ENCODE peak calls at places on chromosomes 7 and 10, in six cellular contexts. A is CD8-positive, alpha-beta T cell; U is stomach; N is pancreas; T is lower lobe of right lung; D is ovary. K is an unnamed sample.

GRCh38 chr10:118033905-118034304 is 12.8 kb downstream of the RAB11FIP2 start:
- DNase-seq in A (no peak), U (no peak), N (no peak), T (no peak), D (no peak), K (no peak)

GRCh38 chr10:127889605-127890195 is 3.0 kb downstream of the CLRN3 start:
- DNase-seq in A (no peak), U (no peak), N (no peak), T (no peak), D (no peak), K (no peak)

GRCh38 chr10:63409465-63410027 is 56.2 kb downstream of the JMJD1C start:
- DNase-seq in A (no peak), U (no peak), N (no peak), T (no peak), D (no peak), K (no peak)

GRCh38 chr7:114341648-114342047 is 73.0 kb upstream of the FOXP2 start:
- DNase-seq in A (no peak), U (no peak), N (no peak), T (no peak), D (no peak), K (no peak)

GRCh38 chr10:104127411-104127810 is 5.4 kb downstream of the SFR1 start:
- DNase-seq in A (no peak), U (no peak), N (no peak), T (no peak), D (no peak), K (no peak)

GRCh38 chr10:131885391-131886165 is 15.2 kb upstream of the PPP2R2D start:
- DNase-seq in A (peak; percentile 77), U (peak; percentile 84), N (peak; percentile 98), T (peak; percentile 82), D (peak; percentile 87), K (peak; percentile 63)

GRCh38 chr7:146713907-146714306 is 597.3 kb downstream of the CNTNAP2 start:
- DNase-seq in A (no peak), U (no peak), N (no peak), T (no peak), D (no peak), K (no peak)

GRCh38 chr10:3100856-3101640 is 33.7 kb downstream of the PFKP start:
- DNase-seq in A (no peak), U (no peak), N (no peak), T (no peak), D (no peak), K (no peak)

GRCh38 chr10:30817541-30817940 is 188.0 kb upstream of the LYZL2 start:
- DNase-seq in A (no peak), U (no peak), N (no peak), T (no peak), D (no peak), K (no peak)

GRCh38 chr10:29841724-29842649 is 207.2 kb upstream of the SVIL start:
- DNase-seq in A (no peak), U (peak; percentile 54), N (no peak), T (peak; percentile 75), D (no peak), K (peak; percentile 67)

GRCh38 chr7:158442260-158442659 is 145.4 kb downstream of the PTPRN2 start:
- DNase-seq in A (no peak), U (no peak), N (no peak), T (no peak), D (no peak), K (no peak)

GRCh38 chr7:134932707-134933370 is 53.5 kb upstream of the AGBL3 start:
- DNase-seq in A (no peak), U (no peak), N (no peak), T (no peak), D (no peak), K (peak; percentile 77)

GRCh38 chr10:26488344-26488743 is 50.2 kb downstream of the APBB1IP start:
- DNase-seq in A (no peak), U (no peak), N (no peak), T (no peak), D (no peak), K (no peak)

GRCh38 chr10:2949948-2950354 is 117.4 kb upstream of the PFKP start:
- DNase-seq in A (no peak), U (no peak), N (no peak), T (no peak), D (no peak), K (no peak)

GRCh38 chr7:55021951-55022617 is 3.3 kb downstream of the EGFR start:
- DNase-seq in A (no peak), U (no peak), N (no peak), T (no peak), D (no peak), K (no peak)

GRCh38 chr10:78292987-78293865 is 259.6 kb downstream of the RPS24 start:
- DNase-seq in A (no peak), U (no peak), N (no peak), T (no peak), D (no peak), K (no peak)

GRCh38 chr10:111037868-111038267 is 39.0 kb upstream of the ADRA2A start:
- DNase-seq in A (no peak), U (no peak), N (no peak), T (no peak), D (no peak), K (no peak)

GRCh38 chr7:134355004-134355525 is 38.3 kb upstream of the SLC35B4 start:
- DNase-seq in A (no peak), U (no peak), N (no peak), T (no peak), D (no peak), K (no peak)

GRCh38 chr10:124298891-124299290 is 119.8 kb downstream of the OAT start:
- DNase-seq in A (no peak), U (no peak), N (no peak), T (no peak), D (no peak), K (no peak)

GRCh38 chr10:123582084-123582989 is 83.8 kb upstream of the GPR26 start:
- DNase-seq in A (peak; percentile 42), U (peak; percentile 75), N (peak; percentile 88), T (peak; percentile 74), D (peak; percentile 69), K (peak; percentile 83)

GRCh38 chr10:118301211-118301610 is 40.9 kb downstream of the FAM204A start:
- DNase-seq in A (no peak), U (no peak), N (no peak), T (no peak), D (no peak), K (no peak)

GRCh38 chr7:74164985-74165456 is 9.1 kb upstream of the EIF4H start:
- DNase-seq in A (no peak), U (no peak), N (no peak), T (no peak), D (peak; percentile 80), K (no peak)

GRCh38 chr7:36287371-36288241 is 102.1 kb upstream of the ANLN start:
- DNase-seq in A (no peak), U (no peak), N (peak; percentile 52), T (no peak), D (no peak), K (no peak)

GRCh38 chr10:25865267-25865666 is 68.8 kb upstream of the MYO3A start:
- DNase-seq in A (no peak), U (no peak), N (no peak), T (no peak), D (no peak), K (no peak)

GRCh38 chr7:20351901-20352300 is 21.2 kb downstream of the ITGB8 start:
- DNase-seq in A (no peak), U (no peak), N (no peak), T (no peak), D (no peak), K (no peak)

GRCh38 chr10:92574545-92575377 is 868 bp upstream of the IDE start:
- DNase-seq in A (no peak), U (no peak), N (no peak), T (no peak), D (no peak), K (no peak)

DNA sequence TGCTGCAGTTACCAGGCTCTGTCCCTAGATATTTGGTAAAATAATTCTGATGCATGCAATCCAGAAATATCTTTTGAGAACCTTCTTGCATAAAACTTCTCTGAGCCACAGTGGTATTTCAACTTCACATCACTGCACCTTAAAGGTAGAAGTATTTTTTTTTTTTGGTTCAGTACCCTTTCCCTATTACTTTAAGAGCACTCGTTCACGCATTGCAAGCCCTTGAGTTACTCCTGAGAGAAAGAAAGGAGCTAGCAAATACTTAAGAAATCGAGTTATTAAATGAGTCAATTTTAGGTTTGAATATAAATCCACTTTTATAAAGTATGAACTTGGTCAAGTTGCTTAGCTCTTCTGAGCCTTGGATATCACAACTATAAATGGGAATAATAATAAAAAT is 607.1 kb upstream of the LRRTM3 start:
- DNase-seq in A (no peak), U (no peak), N (no peak), T (no peak), D (no peak), K (no peak)
- H3K4me3 ChIP-seq in A (no peak overlapping the region), U (no peak overlapping the region), N (no peak overlapping the region), T (no peak overlapping the region), D (no peak overlapping the region), K (no peak overlapping the region)

GRCh38 chr10:106355450-106355849 is 809.1 kb downstream of the SORCS1 start:
- DNase-seq in A (no peak), U (no peak), N (no peak), T (no peak), D (no peak), K (no peak)
- TF ChIP-seq CTCF in A (no peak), U (no peak), N (no peak), T (no peak), D (no peak), K (no peak)

DNA sequence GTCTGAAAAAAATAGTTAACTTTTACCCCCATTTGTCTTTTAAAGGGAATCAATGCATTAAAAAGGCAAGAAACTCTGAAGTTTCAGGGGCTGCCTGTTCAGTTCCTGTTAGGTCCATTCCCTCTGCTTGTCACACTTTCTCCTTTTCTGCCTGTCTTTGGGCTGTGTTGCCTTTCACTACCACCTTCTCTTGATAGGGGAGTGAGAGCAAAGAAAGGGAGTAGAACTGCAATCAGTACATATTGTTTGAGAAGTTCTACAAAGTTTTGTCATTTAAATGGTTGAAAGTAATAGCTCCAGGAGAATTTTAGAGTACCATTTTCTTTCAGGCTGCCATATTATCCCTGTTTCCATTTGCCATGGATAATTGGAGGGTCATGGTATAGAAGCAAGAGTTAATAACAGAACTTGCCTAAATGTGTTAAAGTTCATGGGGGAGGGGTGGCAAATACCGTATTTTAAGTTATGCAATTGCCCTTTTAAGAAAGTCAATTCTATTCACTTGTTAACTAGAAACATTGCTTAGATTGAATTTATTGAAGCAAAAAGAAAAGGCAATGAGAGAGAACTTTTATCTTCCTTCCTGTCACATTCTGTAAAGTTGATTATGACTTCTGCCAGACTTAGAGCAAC is 38.6 kb downstream of the MPLKIP start:
- DNase-seq in A (no peak), U (no peak), N (no peak), T (no peak), D (no peak), K (no peak)
- H3K36me3 ChIP-seq in A (peaks cover 25% of the 10 kb centered on the region), U (peaks cover 52% of the 10 kb centered on the region), N (peaks cover 7% of the 10 kb centered on the region), T (peaks cover 52% of the 10 kb centered on the region), D (no peaks in the 10 kb centered on the region), K (peaks cover 21% of the 10 kb centered on the region)

GRCh38 chr10:89303161-89303560 is 1.3 kb downstream of the IFIT2 start:
- DNase-seq in A (no peak), U (no peak), N (no peak), T (no peak), D (no peak), K (no peak)

GRCh38 chr10:89306019-89306418 is 4.2 kb downstream of the IFIT2 start:
- DNase-seq in A (no peak), U (no peak), N (no peak), T (no peak), D (no peak), K (no peak)

GRCh38 chr10:89301231-89301630 is 615 bp upstream of the IFIT2 start:
- DNase-seq in A (no peak), U (no peak), N (no peak), T (no peak), D (no peak), K (no peak)

GRCh38 chr10:89301721-89302445 is at the start of gene IFIT2:
- DNase-seq in A (peak; percentile 11), U (peak; percentile 39), N (no peak), T (no peak), D (no peak), K (no peak)

GRCh38 chr10:89302628-89303027 is 782 bp downstream of the IFIT2 start:
- DNase-seq in A (no peak), U (no peak), N (no peak), T (no peak), D (no peak), K (no peak)
- H3K4me3 ChIP-seq in A (peak overlapping the region; percentile 51), U (peak overlapping the region; percentile 46), N (peak overlapping the region; percentile 28), T (peak overlapping the region; percentile 66), D (peak overlapping the region; percentile 48), K (peak overlapping the region; percentile 49)

K was measured in right atrium auricular region.